ENCODE peak calls at places on chromosomes 11 and 22, in five cellular contexts. N is pancreas; S is PC-3; B is CD8-positive, alpha-beta T cell; O is lung. E is an unnamed sample.

GRCh38 chr22:25777870-25778269 is 35.9 kb downstream of the MYO18B start:
- DNase-seq in N (no peak), S (peak; percentile 54), B (no peak), O (no peak), E (no peak)

GRCh38 chr11:128544625-128545024 is 42.7 kb downstream of the ETS1 start:
- DNase-seq in N (no peak), S (no peak), B (peak; percentile 26), O (no peak), E (no peak)

GRCh38 chr22:27988704-27989103 is 69.6 kb upstream of the PITPNB start:
- DNase-seq in N (no peak), S (no peak), B (no peak), O (no peak), E (no peak)

GRCh38 chr11:10004526-10005113 is 289.4 kb downstream of the SBF2 start:
- DNase-seq in N (no peak), S (no peak), B (no peak), O (no peak), E (no peak)

GRCh38 chr11:30426781-30427180 is 103.9 kb downstream of the ARL14EP start:
- DNase-seq in N (no peak), S (no peak), B (no peak), O (no peak), E (no peak)

GRCh38 chr11:109096266-109096665 is 325.7 kb upstream of the C11orf87 start:
- DNase-seq in N (no peak), S (no peak), B (no peak), O (no peak), E (no peak)

GRCh38 chr11:123454060-123454651 is 24.1 kb downstream of the GRAMD1B start:
- DNase-seq in N (no peak), S (peak; percentile 99), B (peak; percentile 62), O (no peak), E (no peak)

GRCh38 chr11:132300283-132300682 is 929.9 kb downstream of the NTM start:
- DNase-seq in N (no peak), S (peak; percentile 11), B (no peak), O (no peak), E (no peak)

GRCh38 chr11:63445720-63446119 is 45.2 kb downstream of the PLAAT5 start:
- DNase-seq in N (no peak), S (peak; percentile 58), B (no peak), O (no peak), E (no peak)

GRCh38 chr11:111612211-111612610 is 10.0 kb downstream of the SIK2 start:
- DNase-seq in N (no peak), S (no peak), B (no peak), O (no peak), E (no peak)

GRCh38 chr22:38757464-38757757 is 1.6 kb upstream of the SUN2 start:
- DNase-seq in N (no peak), S (no peak), B (no peak), O (no peak), E (no peak)

GRCh38 chr11:111819161-111820058 is 52.0 kb downstream of the ALG9 start:
- DNase-seq in N (peak; percentile 32), S (no peak), B (no peak), O (no peak), E (no peak)

GRCh38 chr22:27153386-27153785 is 496.0 kb downstream of the MIAT start:
- DNase-seq in N (no peak), S (no peak), B (no peak), O (no peak), E (no peak)

GRCh38 chr11:1864831-1865665 is 12.2 kb downstream of the LSP1 start:
- DNase-seq in N (no peak), S (no peak), B (peak; percentile 16), O (no peak), E (no peak)

GRCh38 chr22:44260216-44261035 is 52.3 kb downstream of the SHISAL1 start:
- DNase-seq in N (no peak), S (no peak), B (no peak), O (no peak), E (no peak)

GRCh38 chr11:65501530-65502273 is 2.9 kb downstream of the MALAT1 start:
- DNase-seq in N (no peak), S (no peak), B (no peak), O (no peak), E (no peak)

GRCh38 chr11:28836285-28837081 is 728.3 kb downstream of the METTL15 start:
- DNase-seq in N (no peak), S (peak; percentile 90), B (no peak), O (no peak), E (no peak)

GRCh38 chr11:44988981-44989635 is 38.4 kb upstream of the TP53I11 start:
- DNase-seq in N (no peak), S (no peak), B (no peak), O (no peak), E (no peak)

GRCh38 chr11:846496-847098 is 3.9 kb downstream of the TSPAN4 start:
- DNase-seq in N (no peak), S (no peak), B (no peak), O (no peak), E (no peak)
- H3K27ac ChIP-seq in N (no peak overlapping the region), S (no peak overlapping the region), B (no peak overlapping the region), O (no peak overlapping the region), E (no peak overlapping the region)

GRCh38 chr22:19488884-19489843 is 9.4 kb downstream of the CDC45 start:
- DNase-seq in N (no peak), S (peak; percentile 13), B (no peak), O (no peak), E (no peak)
- H3K36me3 ChIP-seq in N (no peaks in the 10 kb centered on the region), S (peaks cover 19% of the 10 kb centered on the region), B (no peaks in the 10 kb centered on the region), O (no peaks in the 10 kb centered on the region), E (peaks cover 17% of the 10 kb centered on the region)

GRCh38 chr11:107712342-107712741 is 486 bp upstream of the SLN start:
- DNase-seq in N (no peak), S (no peak), B (no peak), O (no peak), E (no peak)
- H3K4me3 ChIP-seq in N (no peak overlapping the region), S (no peak overlapping the region), B (no peak overlapping the region), O (no peak overlapping the region), E (no peak overlapping the region)

DNA sequence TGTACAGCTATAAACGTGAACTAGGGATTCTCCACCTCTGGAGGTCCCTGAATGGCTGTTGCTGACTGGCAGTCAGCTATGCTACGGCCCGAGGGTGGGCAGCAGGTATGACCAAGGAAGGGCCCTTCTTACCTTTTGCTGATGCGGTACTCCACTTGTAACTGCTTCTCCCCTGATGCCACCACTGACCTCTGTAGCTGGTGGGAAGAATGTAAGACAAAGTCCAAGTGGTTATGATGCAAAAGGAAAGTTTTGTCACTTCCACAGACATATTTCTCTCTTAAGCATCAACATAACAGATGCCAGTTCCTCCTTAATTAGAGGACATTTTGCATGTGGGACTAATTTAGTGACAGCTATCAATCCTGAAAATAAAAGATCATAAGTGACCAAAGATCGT is 32.2 kb downstream of the P4HA3 start:
- DNase-seq in N (no peak), S (no peak), B (no peak), O (no peak), E (no peak)
- H3K27ac ChIP-seq in N (no peak overlapping the region), S (peak overlapping the region; percentile 86), B (no peak overlapping the region), O (no peak overlapping the region), E (no peak overlapping the region)

GRCh38 chr22:49792107-49792506 is 35.6 kb downstream of the BRD1 start:
- DNase-seq in N (no peak), S (no peak), B (peak; percentile 6), O (no peak), E (no peak)
- H3K36me3 ChIP-seq in N (no peaks in the 10 kb centered on the region), S (peaks cover 19% of the 10 kb centered on the region), B (peaks cover 46% of the 10 kb centered on the region), O (peaks cover 59% of the 10 kb centered on the region), E (peaks cover 33% of the 10 kb centered on the region)